ENCODE peak calls at places on chromosomes 6 and 20, in nine cellular contexts. Q is A549; Y is GM04504; D is AG09309; X is M059J; T is activated naive CD4-positive, alpha-beta T cell; M is AG08395; E is activated T-helper 1 cell treated with anti-CD3 and anti-CD28 coated beads, Interleukin-12 subunit alpha, Interleukin-12 subunit beta, Interleukin-2, Interleukin-4 antibody, amounts not matched to agents 30 ng/mL and 10 ng/mL and 1 ng/mL, durations not matched to agents 14 hours and 24 hours and 36 hours; O is endothelial cell. C is an unnamed sample.

GRCh38 chr6:9532621-9533557 is 882.0 kb downstream of the TFAP2A start:
- DNase-seq in Q (no peak), D (no peak), E (no peak), X (peak), O (no peak), Y (peak), T (no peak), M (peak), C (no peak)

GRCh38 chr6:31399589-31400466 is 3.6 kb upstream of the MICA start:
- DNase-seq in D (peak), E (peak), M (peak), T (peak), O (peak), Q (peak), X (peak), Y (peak), C (no peak)

GRCh38 chr6:126657556-126658129 is 317.7 kb downstream of the CENPW start:
- DNase-seq in Q (peak), D (no peak), M (peak), E (no peak), Y (no peak), O (peak), T (no peak), X (peak), C (no peak)

GRCh38 chr6:144131248-144131709 is 19.0 kb upstream of the STX11 start:
- DNase-seq in X (peak), T (no peak), Y (no peak), D (peak), O (no peak), E (no peak), Q (peak), M (no peak), C (no peak)

GRCh38 chr20:2840967-2841531 is 504 bp downstream of the VPS16 start:
- DNase-seq in T (peak), D (no peak), Q (peak), E (peak), Y (peak), X (peak), O (peak), M (peak), C (no peak)

GRCh38 chr20:39800548-39800947 is 838.4 kb downstream of the DHX35 start:
- DNase-seq in D (peak), Y (peak), T (no peak), X (peak), O (no peak), Q (no peak), M (peak), E (no peak), C (no peak)

GRCh38 chr6:39495640-39496039 is 173.1 kb upstream of the KCNK16 start:
- DNase-seq in O (no peak), E (no peak), X (no peak), Q (no peak), D (no peak), T (no peak), Y (no peak), M (no peak), C (no peak)

GRCh38 chr6:148761532-148761951 is 14.7 kb downstream of the UST start:
- DNase-seq in M (no peak), Y (no peak), Q (no peak), T (no peak), O (no peak), X (no peak), E (no peak), D (no peak), C (no peak)

GRCh38 chr6:109441069-109441816 is 719 bp downstream of the SMPD2 start:
- DNase-seq in E (no peak), Y (no peak), D (no peak), X (peak), M (peak), Q (peak), T (peak), O (peak), C (no peak)

GRCh38 chr6:37663016-37663810 is 34.5 kb downstream of the MDGA1 start:
- DNase-seq in T (no peak), D (no peak), Y (no peak), Q (no peak), X (peak), M (peak), E (no peak), O (no peak), C (no peak)

GRCh38 chr6:126907312-126907711 is 211.2 kb upstream of the RSPO3 start:
- DNase-seq in O (no peak), E (no peak), D (no peak), M (no peak), Y (no peak), X (no peak), Q (no peak), T (no peak), C (no peak)

GRCh38 chr6:33886673-33887144 is 82.9 kb upstream of the MLN start:
- DNase-seq in E (peak), D (peak), M (peak), X (peak), O (no peak), Y (peak), T (no peak), Q (no peak), C (no peak)

GRCh38 chr20:57693002-57693582 is 16.7 kb downstream of the PMEPA1 start:
- DNase-seq in T (no peak), M (no peak), Q (no peak), D (no peak), E (no peak), O (no peak), X (peak), Y (no peak), C (no peak)

GRCh38 chr6:46170357-46171289 is at the start of gene ENPP5:
- DNase-seq in T (peak), M (peak), O (peak), X (peak), E (no peak), Y (no peak), D (no peak), Q (no peak), C (peak)

GRCh38 chr6:36986704-36987047 is 680 bp upstream of the MTCH1 start:
- DNase-seq in E (no peak), Q (no peak), M (no peak), O (no peak), X (no peak), Y (no peak), D (no peak), T (no peak), C (no peak)

GRCh38 chr6:33839399-33840063 is 35.7 kb upstream of the MLN start:
- DNase-seq in O (no peak), D (no peak), M (no peak), Y (no peak), X (peak), T (no peak), E (no peak), Q (no peak), C (no peak)

GRCh38 chr6:13183446-13184088 is 144.8 kb downstream of the TBC1D7 start:
- DNase-seq in M (no peak), Q (no peak), X (peak), E (no peak), D (no peak), O (no peak), T (no peak), Y (no peak), C (no peak)

GRCh38 chr6:96743496-96743895 is 93.8 kb downstream of the GPR63 start:
- DNase-seq in M (no peak), E (no peak), Y (no peak), D (no peak), X (no peak), Q (no peak), O (no peak), T (no peak), C (no peak)

GRCh38 chr6:39490120-39490519 is 167.6 kb upstream of the KCNK16 start:
- DNase-seq in Q (no peak), O (no peak), Y (no peak), M (no peak), D (no peak), E (no peak), T (no peak), X (no peak), C (no peak)

GRCh38 chr6:8760951-8761350 is 325.6 kb upstream of the SLC35B3 start:
- DNase-seq in X (no peak), M (no peak), D (no peak), Y (no peak), T (no peak), O (no peak), Q (no peak), E (no peak), C (no peak)

GRCh38 chr6:41774841-41775240 is 4.9 kb downstream of the FRS3 start:
- DNase-seq in D (no peak), O (no peak), Q (no peak), E (no peak), T (no peak), X (no peak), Y (no peak), M (no peak), C (no peak)

GRCh38 chr6:77474286-77474956 is 11.1 kb upstream of the HTR1B start:
- DNase-seq in E (no peak), Q (no peak), D (no peak), O (no peak), T (no peak), Y (no peak), X (peak), M (no peak), C (no peak)

GRCh38 chr6:168939041-168939440 is 314.6 kb downstream of the THBS2 start:
- DNase-seq in O (no peak), M (no peak), E (no peak), T (no peak), X (no peak), Q (no peak), D (no peak), Y (no peak), C (no peak)

GRCh38 chr20:56430471-56430870 is 18.4 kb downstream of the CASS4 start:
- DNase-seq in M (no peak), O (no peak), Q (no peak), X (no peak), E (no peak), T (no peak), D (no peak), Y (no peak), C (no peak)

GRCh38 chr6:9002833-9003232 is 567.5 kb upstream of the SLC35B3 start:
- DNase-seq in E (no peak), Y (no peak), D (no peak), M (no peak), Q (no peak), X (no peak), T (no peak), O (no peak), C (no peak)

GRCh38 chr6:81819767-81820166 is 67.3 kb upstream of the TENT5A start:
- DNase-seq in D (no peak), M (no peak), X (no peak), T (no peak), Y (no peak), Q (no peak), E (no peak), O (no peak), C (no peak)

GRCh38 chr6:132199343-132199742 is 201.9 kb downstream of the MOXD1 start:
- DNase-seq in E (no peak), Q (no peak), T (no peak), X (peak), O (no peak), D (peak), Y (peak), M (peak), C (no peak)

GRCh38 chr20:53077373-53078205 is 105.4 kb downstream of the TSHZ2 start:
- DNase-seq in D (no peak), O (no peak), M (peak), Q (no peak), X (peak), T (no peak), E (no peak), Y (no peak), C (no peak)

GRCh38 chr20:49867453-49868215 is 47.7 kb downstream of the SPATA2 start:
- DNase-seq in M (no peak), D (no peak), O (no peak), T (no peak), Y (no peak), E (no peak), X (no peak), Q (no peak), C (no peak)

GRCh38 chr20:32893878-32894483 is 35.3 kb downstream of the EFCAB8 start:
- DNase-seq in D (no peak), T (no peak), E (no peak), Q (peak), Y (no peak), O (peak), M (no peak), X (peak), C (no peak)

GRCh38 chr6:43935921-43936320 is 165.9 kb downstream of the VEGFA start:
- DNase-seq in D (no peak), E (no peak), T (no peak), Q (no peak), Y (no peak), M (no peak), X (no peak), O (no peak), C (no peak)

C was measured in activated naive CD8-positive, alpha-beta T cell treated with anti-CD3 and anti-CD28 coated beads, Interleukin-2, amount 50 U/mL, for 16 hours.